ENCODE peak calls at places on chromosomes 4 and X, in six cellular contexts. A is K562, M is GM12878, O is GM12892, B is HepG2, D is H1. G is an unnamed sample.

GRCh38 chrX:131424895-131425294 is 119.0 kb upstream of the OR13H1 start:
- DNase-seq in A (no peak), M (no peak), O (no peak), B (no peak), D (no peak), G (no peak)

GRCh38 chr4:89609756-89610155 is 227.2 kb downstream of the SNCA start:
- DNase-seq in A (no peak), M (no peak), O (no peak), B (no peak), D (no peak), G (no peak)

GRCh38 chr4:97496298-97496873 is 646.9 kb downstream of the STPG2 start:
- DNase-seq in A (no peak), M (no peak), O (no peak), B (no peak), D (no peak), G (no peak)

GRCh38 chr4:98293089-98293887 is 32.1 kb downstream of the RAP1GDS1 start:
- DNase-seq in A (no peak), M (no peak), O (no peak), B (no peak), D (no peak), G (no peak)

GRCh38 chr4:110055014-110055768 is 142.5 kb downstream of the EGF start:
- DNase-seq in A (no peak), M (peak; percentile 80), O (no peak), B (peak; percentile 34), D (no peak), G (peak; percentile 13)

GRCh38 chr4:134141728-134142127 is 59.9 kb downstream of the PABPC4L start:
- DNase-seq in A (no peak), M (no peak), O (no peak), B (no peak), D (no peak), G (no peak)

GRCh38 chrX:146967296-146967695 is 152.8 kb upstream of the CXorf51A start:
- DNase-seq in A (no peak), M (no peak), O (no peak), B (no peak), D (no peak), G (no peak)

GRCh38 chrX:19595036-19595435 is 79.7 kb upstream of the MAP3K15 start:
- DNase-seq in A (no peak), M (no peak), O (no peak), B (no peak), D (no peak), G (no peak)

GRCh38 chrX:44244008-44244407 is 99.5 kb downstream of the EFHC2 start:
- DNase-seq in A (peak; percentile 13), M (no peak), O (no peak), B (no peak), D (no peak), G (no peak)

GRCh38 chr4:87530868-87531267 is 1.7 kb upstream of the SPARCL1 start:
- DNase-seq in A (no peak), M (no peak), O (no peak), B (no peak), D (no peak), G (no peak)

GRCh38 chr4:85755285-85755684 is 280.3 kb downstream of the ARHGAP24 start:
- DNase-seq in A (no peak), M (no peak), O (no peak), B (no peak), D (no peak), G (no peak)

GRCh38 chr4:116126794-116127193 is 958.6 kb downstream of the TRAM1L1 start:
- DNase-seq in A (no peak), M (no peak), O (no peak), B (no peak), D (no peak), G (no peak)

GRCh38 chr4:1832690-1833089 is 23.3 kb downstream of the LETM1 start:
- DNase-seq in A (no peak), M (no peak), O (no peak), B (no peak), D (no peak), G (no peak)

DNA sequence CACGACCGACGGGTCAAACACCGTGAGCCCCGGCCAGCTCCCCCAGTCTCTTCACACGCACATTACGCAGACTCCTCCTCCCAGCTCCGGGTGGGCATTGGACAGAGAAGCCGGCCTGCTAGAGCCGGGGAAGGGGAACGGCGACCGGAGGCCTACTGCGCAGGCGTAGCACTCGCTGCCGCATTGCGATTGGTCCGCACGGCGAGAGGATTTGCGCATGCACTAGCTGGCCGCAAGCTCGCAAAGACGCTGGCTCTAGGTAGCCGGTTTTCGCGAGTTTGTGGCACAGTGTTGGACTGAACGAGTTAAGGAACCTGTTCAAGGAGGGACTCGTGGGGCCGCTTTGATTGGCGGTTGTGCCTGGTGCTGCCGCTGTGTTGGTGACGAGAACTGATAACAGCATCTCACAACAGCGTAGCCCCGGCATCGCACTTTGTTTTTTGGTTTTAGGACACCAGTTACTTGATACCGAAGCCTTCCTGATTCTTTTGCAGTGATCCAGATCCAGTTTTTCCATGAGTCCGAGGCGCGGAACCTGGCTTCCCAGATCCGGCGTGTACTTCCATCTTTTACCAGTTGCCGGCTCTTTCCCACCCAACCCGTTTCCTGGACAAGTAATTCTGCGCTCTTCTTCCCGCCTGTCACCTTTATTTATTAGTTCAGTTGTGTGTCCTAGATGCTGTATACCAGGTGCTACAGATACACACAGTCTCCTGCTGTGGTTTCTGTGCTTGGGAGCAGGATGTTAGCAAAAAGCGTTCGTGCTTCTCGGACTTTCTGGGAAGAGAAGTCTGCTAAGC is at the start of gene AIFM1:
- DNase-seq in A (peak; percentile 93), M (peak; percentile 91), O (peak; percentile 72), B (peak; percentile 88), D (peak; percentile 82), G (peak; percentile 57)
- TF ChIP-seq POLR2A in A (peak; percentile 93), M (peak; percentile 84), O (peak; percentile 80), B (peak; percentile 72), D (peak; percentile 16), G (peak; percentile 85)

GRCh38 chr4:40915318-40916217 is 165.8 kb downstream of the NSUN7 start:
- DNase-seq in A (no peak), M (no peak), O (no peak), B (no peak), D (no peak), G (no peak)
- TF ChIP-seq TAF1 in A (no peak), M (no peak), O (no peak), B (no peak), D (no peak), G (no peak)

GRCh38 chr4:92091335-92091734 is 212.4 kb upstream of the GRID2 start:
- DNase-seq in A (no peak), M (no peak), O (no peak), B (peak; percentile 21), D (peak; percentile 7), G (no peak)
- TF ChIP-seq POLR2A in A (no peak), M (no peak), O (no peak), B (no peak), D (no peak), G (no peak)

GRCh38 chrX:154490414-154491083 is at the start of gene SLC10A3:
- DNase-seq in A (peak; percentile 93), M (peak; percentile 67), O (peak; percentile 85), B (peak; percentile 87), D (peak; percentile 78), G (peak; percentile 85)

GRCh38 chrX:154488336-154489075 is 1.9 kb downstream of the SLC10A3 start:
- DNase-seq in A (no peak), M (no peak), O (no peak), B (no peak), D (no peak), G (no peak)

GRCh38 chrX:154487518-154488290 is 1.3 kb upstream of the UBL4A start:
- DNase-seq in A (no peak), M (no peak), O (no peak), B (no peak), D (no peak), G (no peak)

GRCh38 chrX:154489182-154489581 is 1.2 kb downstream of the SLC10A3 start:
- DNase-seq in A (no peak), M (no peak), O (no peak), B (no peak), D (no peak), G (no peak)

DNA sequence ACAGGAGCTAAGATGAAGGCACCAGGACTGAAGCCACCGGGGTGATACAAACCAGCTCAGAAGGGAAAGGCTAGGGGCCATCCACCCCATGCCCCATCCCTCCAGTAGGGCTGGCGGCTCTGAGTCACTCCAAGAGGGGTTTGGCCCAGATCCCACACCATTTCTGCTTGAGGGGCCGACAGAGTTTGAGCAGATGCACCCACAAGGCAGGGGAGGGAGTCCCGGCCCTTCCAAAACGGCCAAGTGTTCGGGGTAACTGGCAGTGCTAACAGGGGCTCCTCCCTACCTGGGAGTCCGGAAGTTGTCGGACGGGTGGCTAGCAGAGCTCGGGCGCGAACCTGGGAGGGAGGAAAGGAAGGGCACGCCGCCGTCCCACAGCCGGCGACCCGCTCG is 412 bp downstream of the SLC10A3 start:
- DNase-seq in A (peak; percentile 28), M (no peak), O (no peak), B (no peak), D (no peak), G (no peak)
- TF ChIP-seq TAF1 in A (no peak), M (no peak), O (no peak), B (no peak), D (no peak), G (no peak)

DNA sequence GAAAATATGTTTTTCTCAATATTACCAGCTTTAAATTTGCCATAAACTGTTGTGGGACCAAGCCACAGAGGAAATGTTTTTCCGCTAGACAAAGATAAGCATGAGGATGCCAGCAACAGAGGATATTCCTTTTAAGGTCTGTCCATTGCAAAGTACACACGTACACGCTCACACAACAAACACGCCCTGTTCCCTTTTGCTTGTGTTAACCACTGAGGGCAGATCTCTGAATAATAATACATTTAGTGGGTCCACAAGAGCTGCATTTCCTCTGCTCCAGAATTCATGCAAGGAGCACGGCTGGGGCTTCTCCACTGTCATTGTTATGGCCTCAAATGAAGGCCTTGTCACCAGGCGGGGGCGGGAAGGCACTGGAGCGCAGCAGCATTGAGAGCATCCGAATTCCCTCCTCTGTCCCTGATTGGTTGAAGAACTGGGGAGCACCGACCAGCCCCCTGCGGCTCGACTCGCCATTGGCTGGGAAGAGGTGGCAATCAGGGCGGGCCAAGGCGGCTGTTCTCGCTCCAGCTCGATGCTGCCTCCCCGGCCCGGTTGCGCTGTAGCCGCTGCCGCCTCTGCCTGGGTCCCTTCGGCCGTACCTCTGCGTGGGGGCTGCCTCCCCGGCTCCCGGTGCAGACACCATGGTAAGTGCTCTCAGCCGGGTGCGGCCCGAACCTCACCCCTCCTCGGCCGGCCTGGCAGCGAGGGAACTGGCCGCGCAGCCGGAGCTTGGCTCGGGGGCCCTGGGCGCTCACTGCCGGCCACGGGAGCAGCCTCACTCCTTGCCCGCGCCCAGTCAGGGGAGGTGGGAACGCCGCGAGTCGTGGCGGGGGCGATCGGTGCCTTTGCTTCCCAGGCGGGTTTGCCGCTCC is at the start of gene GUCY1B1:
- DNase-seq in A (peak; percentile 43), M (peak; percentile 44), O (peak; percentile 60), B (no peak), D (peak; percentile 83), G (peak; percentile 70)
- TF ChIP-seq POLR2A in A (no peak), M (peak; percentile 61), O (no peak), B (no peak), D (no peak), G (no peak)

GRCh38 chrX:101385795-101386541 is at the start of gene BTK:
- DNase-seq in A (peak; percentile 84), M (peak; percentile 68), O (no peak), B (no peak), D (no peak), G (no peak)
- TF ChIP-seq TAF1 in A (peak; percentile 41), M (peak; percentile 61), O (peak; percentile 52), B (no peak), D (no peak), G (peak; percentile 63)

DNA sequence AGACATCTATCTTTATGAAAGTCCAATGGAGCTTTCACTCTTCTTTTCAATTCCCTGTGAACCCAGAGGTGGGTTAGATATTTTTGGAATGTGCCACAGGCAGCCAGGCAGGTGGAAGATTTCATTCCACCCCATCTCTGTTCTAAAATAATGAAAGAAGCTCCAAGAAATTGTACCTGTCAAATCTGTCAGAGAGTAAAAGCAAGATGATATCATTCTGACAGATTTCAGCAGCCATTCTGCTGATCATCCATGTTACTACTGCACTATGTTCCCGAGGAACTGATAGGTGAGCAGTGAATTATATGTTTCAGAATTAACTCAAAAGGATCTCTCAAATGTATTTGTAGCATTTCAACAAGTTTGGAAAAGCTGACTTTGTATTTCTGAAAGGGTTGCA is 339.5 kb upstream of the SPANXN4 start:
- DNase-seq in A (no peak), M (no peak), O (no peak), B (no peak), D (no peak), G (no peak)
- TF ChIP-seq POLR2A in A (no peak), M (no peak), O (no peak), B (no peak), D (no peak), G (no peak)